ENCODE peak calls at places on chromosome 14, in ten cellular contexts. R is lung, L is heart left ventricle, M is tibial nerve, H is psoas muscle, U is endothelial cell of umbilical vein, G is endodermal cell, Y is fibroblast of lung, K is astrocyte, Z is cardiac muscle cell. W is an unnamed sample. For H3K36me3, the result is how much of the 10 kb centered on the place peaks cover.

GRCh38 chr14:68819260-68819691 is 26.4 kb upstream of the ZFP36L1 start:
- DNase-seq in R (no peak), L (peak), M (no peak), H (no peak), U (no peak), G (peak), Y (peak), K (peak), Z (peak), W (peak)

GRCh38 chr14:24032727-24033418 is 18.9 kb upstream of the CARMIL3 start:
- DNase-seq in R (peak), L (no peak), M (peak), H (peak), U (no peak), G (no peak), Y (peak), K (peak), Z (no peak), W (peak)

GRCh38 chr14:22226381-22226780 is 362.6 kb downstream of the DAD1 start:
- DNase-seq in R (no peak), L (no peak), M (no peak), H (no peak), U (no peak), G (peak), Y (no peak), K (no peak), Z (no peak), W (peak)

GRCh38 chr14:89618309-89618708 is 201.3 kb upstream of the FOXN3 start:
- DNase-seq in R (no peak), L (no peak), M (no peak), H (no peak), U (peak), G (no peak), Y (peak), K (no peak), Z (no peak), W (peak)

GRCh38 chr14:45891417-45892080 is 638.5 kb upstream of the MIS18BP1 start:
- DNase-seq in R (no peak), L (no peak), M (no peak), H (no peak), U (no peak), G (peak), Y (no peak), K (no peak), Z (peak), W (peak)

GRCh38 chr14:99424306-99424877 is 56.3 kb downstream of the SETD3 start:
- DNase-seq in R (no peak), L (no peak), M (no peak), H (no peak), U (no peak), G (no peak), Y (no peak), K (no peak), Z (no peak), W (no peak)

GRCh38 chr14:57749267-57749666 is 116.6 kb downstream of the SLC35F4 start:
- DNase-seq in R (no peak), L (no peak), M (no peak), H (no peak), U (no peak), G (no peak), Y (no peak), K (peak), Z (no peak), W (peak)

GRCh38 chr14:52131640-52132320 is 62.9 kb upstream of the NID2 start:
- DNase-seq in R (peak), L (peak), M (peak), H (peak), U (peak), G (peak), Y (peak), K (peak), Z (peak), W (peak)

GRCh38 chr14:59278111-59278510 is 89.6 kb downstream of the DAAM1 start:
- DNase-seq in R (no peak), L (no peak), M (no peak), H (no peak), U (peak), G (no peak), Y (peak), K (peak), Z (no peak), W (peak)

GRCh38 chr14:71693373-71693772 is 238.9 kb upstream of the RGS6 start:
- DNase-seq in R (no peak), L (no peak), M (no peak), H (no peak), U (no peak), G (no peak), Y (peak), K (peak), Z (no peak), W (peak)

GRCh38 chr14:85948163-85948562 is 418.2 kb downstream of the FLRT2 start:
- DNase-seq in R (no peak), L (no peak), M (no peak), H (no peak), U (no peak), G (no peak), Y (no peak), K (no peak), Z (no peak), W (no peak)

GRCh38 chr14:51873221-51873893 is 12.9 kb downstream of the GNG2 start:
- DNase-seq in R (no peak), L (no peak), M (no peak), H (no peak), U (peak), G (no peak), Y (peak), K (peak), Z (no peak), W (peak)

GRCh38 chr14:77485901-77486678 is 12.5 kb downstream of the ISM2 start:
- DNase-seq in R (no peak), L (no peak), M (no peak), H (no peak), U (no peak), G (no peak), Y (no peak), K (peak), Z (no peak), W (peak)

GRCh38 chr14:69715725-69716482 is 51.0 kb upstream of the SRSF5 start:
- DNase-seq in R (peak), L (peak), M (peak), H (peak), U (peak), G (no peak), Y (peak), K (peak), Z (peak), W (peak)

GRCh38 chr14:54652188-54652889 is 85.4 kb downstream of the SAMD4A start:
- DNase-seq in R (peak), L (peak), M (peak), H (peak), U (peak), G (peak), Y (peak), K (peak), Z (peak), W (peak)

GRCh38 chr14:100320157-100320856 is 2.8 kb upstream of the SLC25A47 start:
- DNase-seq in R (no peak), L (no peak), M (no peak), H (no peak), U (no peak), G (no peak), Y (no peak), K (no peak), Z (no peak), W (peak)

GRCh38 chr14:68546839-68547238 is 246.0 kb downstream of the ZFP36L1 start:
- DNase-seq in R (no peak), L (no peak), M (peak), H (peak), U (no peak), G (no peak), Y (peak), K (peak), Z (no peak), W (peak)

GRCh38 chr14:85358136-85358785 is 171.7 kb upstream of the FLRT2 start:
- DNase-seq in R (no peak), L (no peak), M (no peak), H (no peak), U (peak), G (no peak), Y (no peak), K (no peak), Z (no peak), W (no peak)

GRCh38 chr14:36344211-36344610 is 23.8 kb upstream of the MBIP start:
- DNase-seq in R (no peak), L (no peak), M (no peak), H (no peak), U (no peak), G (no peak), Y (no peak), K (peak), Z (no peak), W (no peak)

GRCh38 chr14:53109028-53109687 is 44.0 kb downstream of the DDHD1 start:
- DNase-seq in R (no peak), L (no peak), M (no peak), H (no peak), U (peak), G (no peak), Y (no peak), K (no peak), Z (no peak), W (no peak)

GRCh38 chr14:21025374-21026151 is 702 bp upstream of the NDRG2 start:
- DNase-seq in R (no peak), L (peak), M (peak), H (peak), U (no peak), G (peak), Y (no peak), K (no peak), Z (peak), W (no peak)

GRCh38 chr14:30058401-30058800 is 130.8 kb upstream of the PRKD1 start:
- DNase-seq in R (no peak), L (no peak), M (no peak), H (no peak), U (no peak), G (no peak), Y (no peak), K (peak), Z (no peak), W (peak)

DNA sequence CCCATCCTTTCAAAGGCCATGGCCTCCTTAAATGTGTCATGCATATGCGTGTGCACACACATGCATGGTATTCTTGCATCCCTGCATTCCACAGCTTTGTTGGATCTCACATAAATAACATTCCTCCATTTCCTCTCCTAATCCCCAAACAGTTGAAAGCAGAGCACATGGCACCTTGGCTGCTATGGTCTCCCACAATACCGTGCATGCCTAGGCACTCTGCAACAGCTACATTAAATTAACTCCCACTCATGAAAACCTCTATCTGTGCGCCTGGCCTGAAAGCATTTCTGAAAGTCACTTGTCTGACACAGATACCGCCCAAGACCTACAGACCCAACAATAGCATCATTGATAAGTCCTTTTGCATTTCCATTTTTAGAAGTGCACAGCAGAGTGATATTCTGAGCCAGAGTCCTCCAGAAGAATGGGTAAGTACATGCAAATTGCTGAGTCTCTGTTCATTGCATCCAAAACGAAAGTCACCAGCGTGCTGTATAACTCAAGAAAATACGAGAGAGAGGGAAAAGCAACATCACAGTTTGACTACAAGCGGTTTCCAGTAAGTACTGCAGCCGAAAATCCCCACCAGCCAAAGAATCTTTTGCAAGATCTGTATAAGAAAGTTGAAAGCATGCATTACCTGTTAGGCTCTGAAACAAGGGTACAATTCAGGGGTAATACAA is 436 bp downstream of the ASB2 start:
- DNase-seq in R (no peak), L (no peak), M (no peak), H (peak), U (no peak), G (no peak), Y (no peak), K (no peak), Z (no peak), W (no peak)
- H3K4me3 ChIP-seq in R (no peak), L (peak), M (no peak), H (peak), U (no peak), G (no peak), Y (no peak), K (no peak), Z (peak), W (no peak)

DNA sequence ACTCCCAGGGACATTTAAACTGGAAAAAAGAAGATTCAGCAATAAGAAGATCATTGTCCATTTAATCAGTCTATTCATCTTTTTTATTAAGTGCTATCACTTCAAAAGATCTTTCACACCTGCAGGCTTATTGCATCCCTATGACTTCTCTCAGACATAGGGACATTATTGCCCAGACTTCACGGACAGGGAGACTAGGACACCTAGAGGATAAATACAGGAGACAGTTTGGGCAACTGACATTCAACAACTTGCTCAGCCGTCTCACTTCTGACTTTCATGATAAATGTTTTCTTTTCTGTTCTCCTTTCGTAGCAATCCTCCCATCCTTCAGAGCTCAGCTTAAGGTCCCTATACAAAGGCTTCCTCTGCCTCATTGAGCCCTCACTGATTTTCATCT is 84.3 kb downstream of the TMEM30B start:
- DNase-seq in R (no peak), L (no peak), M (no peak), H (no peak), U (no peak), G (no peak), Y (no peak), K (no peak), Z (peak), W (peak)
- TF ChIP-seq CTCF in R (no peak), L (no peak), M (no peak), H (peak), U (peak), G (peak), Y (no peak), K (peak), Z (peak), W (peak)

DNA sequence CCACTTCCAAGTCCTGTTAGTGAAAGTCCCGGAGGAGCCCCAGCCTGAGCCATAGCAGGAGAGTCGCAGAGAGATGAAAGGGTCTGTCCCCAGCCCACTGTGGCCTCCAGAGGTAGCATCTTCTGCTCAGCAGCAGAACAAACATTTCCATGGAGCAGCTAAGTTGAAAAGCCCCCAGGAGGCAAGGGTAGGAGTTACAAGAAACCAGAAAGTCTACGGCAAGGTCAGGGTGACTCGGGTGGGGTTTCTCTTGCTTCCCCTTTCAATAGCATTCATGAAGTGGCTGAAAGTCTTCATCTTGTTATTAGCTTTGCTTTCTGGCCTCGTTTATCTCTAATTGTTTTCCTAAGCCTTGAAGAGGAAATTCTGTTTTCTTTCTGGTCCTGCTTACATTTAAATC is 151.2 kb upstream of the DIO3 start:
- DNase-seq in R (no peak), L (no peak), M (no peak), H (no peak), U (no peak), G (no peak), Y (no peak), K (no peak), Z (no peak), W (no peak)
- H3K36me3 ChIP-seq in R (under half), L (under half), M (under half), H (under half), U (under half), G (under half), Y (under half), K (under half), Z (under half), W (under half)

GRCh38 chr14:105013150-105013787 is 7.6 kb downstream of the CDCA4 start:
- DNase-seq in R (no peak), L (peak), M (no peak), H (no peak), U (no peak), G (no peak), Y (no peak), K (no peak), Z (peak), W (peak)
- H3K4me3 ChIP-seq in R (no peak), L (no peak), M (no peak), H (no peak), U (no peak), G (no peak), Y (no peak), K (no peak), Z (no peak), W (no peak)

GRCh38 chr14:65239897-65240296 is 137.6 kb upstream of the MAX start:
- DNase-seq in R (no peak), L (peak), M (no peak), H (no peak), U (no peak), G (no peak), Y (no peak), K (no peak), Z (no peak), W (no peak)

GRCh38 chr14:65237023-65237814 is 134.9 kb upstream of the MAX start:
- DNase-seq in R (no peak), L (no peak), M (peak), H (no peak), U (no peak), G (no peak), Y (peak), K (peak), Z (no peak), W (no peak)

GRCh38 chr14:65239143-65239672 is 136.9 kb upstream of the MAX start:
- DNase-seq in R (no peak), L (peak), M (no peak), H (no peak), U (no peak), G (no peak), Y (peak), K (peak), Z (peak), W (peak)

GRCh38 chr14:65238456-65238855 is 136.1 kb upstream of the MAX start:
- DNase-seq in R (no peak), L (no peak), M (no peak), H (no peak), U (peak), G (no peak), Y (peak), K (peak), Z (no peak), W (peak)

DNA sequence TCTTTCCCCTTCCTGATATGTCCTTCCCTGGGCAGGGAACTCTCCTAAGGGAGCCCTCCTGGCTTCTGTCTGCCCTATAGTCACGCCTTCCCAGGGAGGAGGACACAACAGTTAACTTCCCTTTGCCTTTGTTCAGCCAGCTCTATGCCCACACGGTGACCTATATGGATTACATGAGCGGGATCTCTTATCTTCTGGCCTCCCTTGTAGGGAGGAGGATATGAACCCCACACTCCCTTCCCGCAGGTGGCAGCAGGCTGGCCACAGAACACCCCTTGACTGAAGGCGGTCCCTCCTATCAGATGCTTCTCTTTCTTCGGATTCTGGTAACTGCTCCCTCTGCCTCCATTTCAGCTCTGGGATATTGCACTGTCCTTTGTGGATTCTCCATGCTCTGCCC is 135.6 kb upstream of the MAX start:
- DNase-seq in R (no peak), L (no peak), M (no peak), H (no peak), U (no peak), G (no peak), Y (no peak), K (no peak), Z (no peak), W (no peak)
- TF ChIP-seq CTCF in R (no peak), L (no peak), M (no peak), H (no peak), U (no peak), G (no peak), Y (no peak), K (no peak), Z (no peak), W (no peak)

DNA sequence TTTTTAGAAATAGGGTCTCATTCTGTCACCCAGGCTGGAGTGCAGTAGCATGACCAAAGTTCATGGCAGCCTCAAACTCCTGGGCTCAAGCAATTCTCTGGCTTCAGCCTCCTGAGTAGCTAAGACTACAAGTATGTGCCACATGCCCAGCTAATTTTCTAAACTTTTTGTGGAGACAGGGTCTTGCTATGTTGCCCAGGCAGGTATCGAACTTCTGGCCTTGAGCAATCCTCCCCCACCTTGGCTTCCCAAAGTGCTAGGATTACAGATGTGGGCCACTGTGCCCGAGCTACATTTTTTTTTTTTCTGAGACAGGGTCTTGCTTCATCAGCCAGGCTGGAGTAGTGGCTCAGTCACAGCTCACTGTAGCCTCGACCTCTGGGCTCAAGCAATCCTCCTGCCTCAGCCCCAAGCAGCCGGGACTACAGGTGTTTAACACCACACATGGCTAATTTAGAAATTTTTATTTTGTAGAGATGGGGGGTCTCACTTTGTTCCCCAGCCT is 7.1 kb downstream of the PPP4R3A start:
- DNase-seq in R (no peak), L (no peak), M (no peak), H (no peak), U (no peak), G (no peak), Y (no peak), K (no peak), Z (no peak), W (no peak)
- H3K36me3 ChIP-seq in R (under half), L (under half), M (under half), H (under half), U (under half), G (half or more), Y (under half), K (under half), Z (under half), W (under half)

GRCh38 chr14:33567003-33567735 is 383.7 kb downstream of the EGLN3 start:
- DNase-seq in R (no peak), L (no peak), M (no peak), H (no peak), U (peak), G (no peak), Y (no peak), K (peak), Z (no peak), W (no peak)

GRCh38 chr14:33568935-33569579 is 381.8 kb downstream of the EGLN3 start:
- DNase-seq in R (no peak), L (no peak), M (no peak), H (no peak), U (peak), G (no peak), Y (peak), K (peak), Z (no peak), W (peak)

GRCh38 chr14:33570717-33571058 is 380.2 kb downstream of the EGLN3 start:
- DNase-seq in R (no peak), L (no peak), M (no peak), H (no peak), U (peak), G (no peak), Y (no peak), K (no peak), Z (no peak), W (no peak)

GRCh38 chr14:33567736-33568124 is 383.1 kb downstream of the EGLN3 start:
- DNase-seq in R (no peak), L (no peak), M (no peak), H (no peak), U (peak), G (no peak), Y (peak), K (peak), Z (no peak), W (peak)

GRCh38 chr14:33569844-33570716 is 380.8 kb downstream of the EGLN3 start:
- DNase-seq in R (no peak), L (no peak), M (no peak), H (no peak), U (peak), G (no peak), Y (peak), K (peak), Z (no peak), W (peak)
- H3K4me3 ChIP-seq in R (no peak), L (no peak), M (no peak), H (no peak), U (no peak), G (no peak), Y (no peak), K (no peak), Z (no peak), W (no peak)

GRCh38 chr14:92690171-92691011 is 58.0 kb downstream of the LGMN start:
- DNase-seq in R (peak), L (no peak), M (peak), H (no peak), U (peak), G (peak), Y (peak), K (peak), Z (peak), W (peak)
- TF ChIP-seq CTCF in R (no peak), L (peak), M (peak), H (peak), U (peak), G (peak), Y (peak), K (peak), Z (peak), W (peak)

GRCh38 chr14:102893452-102893851 is 29.0 kb upstream of the AMN start:
- DNase-seq in R (no peak), L (no peak), M (peak), H (peak), U (no peak), G (no peak), Y (peak), K (peak), Z (no peak), W (no peak)
- H3K36me3 ChIP-seq in R (under half), L (under half), M (under half), H (under half), U (under half), G (under half), Y (under half), K (under half), Z (under half), W (under half)